ENCODE peak calls at places on chromosomes 16 and 17, in six cellular contexts. One of them, this sample, is unnamed.

GRCh38 chr17:73165616-73166404 is 1.0 kb downstream of the SSTR2 start:
- DNase-seq in SK-N-SH: peak; percentile 75
- DNase-seq in K562: no peak
- DNase-seq in stomach: no peak
- DNase-seq in GM23338: peak; percentile 50
- DNase-seq in HCT116: no peak
- DNase-seq in this sample: no peak

GRCh38 chr17:79619636-79620206 is 8.9 kb upstream of the RBFOX3 start:
- DNase-seq in SK-N-SH: peak; percentile 29
- DNase-seq in K562: no peak
- DNase-seq in stomach: no peak
- DNase-seq in GM23338: no peak
- DNase-seq in HCT116: no peak
- DNase-seq in this sample: peak; percentile 23

GRCh38 chr16:21026846-21027245 is 123.8 kb downstream of the DNAH3 start:
- DNase-seq in SK-N-SH: no peak
- DNase-seq in K562: no peak
- DNase-seq in stomach: no peak
- DNase-seq in GM23338: no peak
- DNase-seq in HCT116: no peak
- DNase-seq in this sample: no peak

GRCh38 chr17:47913050-47913449 is 17.0 kb downstream of the SP2 start:
- DNase-seq in SK-N-SH: no peak
- DNase-seq in K562: no peak
- DNase-seq in stomach: no peak
- DNase-seq in GM23338: no peak
- DNase-seq in HCT116: no peak
- DNase-seq in this sample: no peak

GRCh38 chr16:80993293-80993691 is 13.4 kb downstream of the CMC2 start:
- DNase-seq in SK-N-SH: no peak
- DNase-seq in K562: no peak
- DNase-seq in stomach: peak; percentile 47
- DNase-seq in GM23338: no peak
- DNase-seq in HCT116: no peak
- DNase-seq in this sample: no peak

GRCh38 chr16:3902731-3903130 is 22.2 kb upstream of the CREBBP start:
- DNase-seq in SK-N-SH: no peak
- DNase-seq in K562: no peak
- DNase-seq in stomach: no peak
- DNase-seq in GM23338: no peak
- DNase-seq in HCT116: no peak
- DNase-seq in this sample: peak; percentile 20

GRCh38 chr17:80805032-80805751 is 186.4 kb upstream of the CHMP6 start:
- DNase-seq in SK-N-SH: no peak
- DNase-seq in K562: no peak
- DNase-seq in stomach: no peak
- DNase-seq in GM23338: no peak
- DNase-seq in HCT116: no peak
- DNase-seq in this sample: no peak

GRCh38 chr16:89412811-89413210 is 77.5 kb downstream of the ANKRD11 start:
- DNase-seq in SK-N-SH: peak; percentile 61
- DNase-seq in K562: peak; percentile 63
- DNase-seq in stomach: no peak
- DNase-seq in GM23338: peak; percentile 55
- DNase-seq in HCT116: no peak
- DNase-seq in this sample: no peak

GRCh38 chr16:57194512-57194911 is 8.4 kb downstream of the RSPRY1 start:
- DNase-seq in SK-N-SH: peak; percentile 25
- DNase-seq in K562: no peak
- DNase-seq in stomach: no peak
- DNase-seq in GM23338: no peak
- DNase-seq in HCT116: peak; percentile 54
- DNase-seq in this sample: no peak

GRCh38 chr17:73309727-73310555 is 1.9 kb downstream of the CDC42EP4 start:
- DNase-seq in SK-N-SH: peak; percentile 54
- DNase-seq in K562: no peak
- DNase-seq in stomach: peak; percentile 78
- DNase-seq in GM23338: peak; percentile 39
- DNase-seq in HCT116: no peak
- DNase-seq in this sample: no peak

GRCh38 chr16:55759983-55760664 is 72.8 kb downstream of the CES1 start:
- DNase-seq in SK-N-SH: no peak
- DNase-seq in K562: no peak
- DNase-seq in stomach: no peak
- DNase-seq in GM23338: peak; percentile 87
- DNase-seq in HCT116: no peak
- DNase-seq in this sample: no peak

GRCh38 chr16:58306327-58306726 is 11.5 kb upstream of the PRSS54 start:
- DNase-seq in SK-N-SH: no peak
- DNase-seq in K562: no peak
- DNase-seq in stomach: peak; percentile 56
- DNase-seq in GM23338: peak; percentile 48
- DNase-seq in HCT116: peak; percentile 26
- DNase-seq in this sample: no peak

GRCh38 chr16:84367750-84368320 is 503 bp upstream of the ATP2C2 start:
- DNase-seq in SK-N-SH: no peak
- DNase-seq in K562: no peak
- DNase-seq in stomach: peak; percentile 44
- DNase-seq in GM23338: peak; percentile 72
- DNase-seq in HCT116: no peak
- DNase-seq in this sample: peak; percentile 77

GRCh38 chr17:58323420-58324408 is 4.9 kb downstream of the TSPOAP1 start:
- DNase-seq in SK-N-SH: no peak
- DNase-seq in K562: no peak
- DNase-seq in stomach: no peak
- DNase-seq in GM23338: no peak
- DNase-seq in HCT116: no peak
- DNase-seq in this sample: peak; percentile 68

GRCh38 chr17:56593073-56593740 is at the start of gene NOG:
- DNase-seq in SK-N-SH: peak; percentile 86
- DNase-seq in K562: peak; percentile 18
- DNase-seq in stomach: no peak
- DNase-seq in GM23338: peak; percentile 81
- DNase-seq in HCT116: no peak
- DNase-seq in this sample: peak; percentile 78

GRCh38 chr17:14902803-14903202 is 362.3 kb downstream of the PMP22 start:
- DNase-seq in SK-N-SH: no peak
- DNase-seq in K562: no peak
- DNase-seq in stomach: no peak
- DNase-seq in GM23338: no peak
- DNase-seq in HCT116: no peak
- DNase-seq in this sample: no peak

GRCh38 chr17:40836020-40836419 is 13.6 kb upstream of the KRT10 start:
- DNase-seq in SK-N-SH: no peak
- DNase-seq in K562: no peak
- DNase-seq in stomach: no peak
- DNase-seq in GM23338: no peak
- DNase-seq in HCT116: no peak
- DNase-seq in this sample: no peak

GRCh38 chr16:24189941-24190340 is 66.2 kb upstream of the CACNG3 start:
- DNase-seq in SK-N-SH: no peak
- DNase-seq in K562: no peak
- DNase-seq in stomach: no peak
- DNase-seq in GM23338: no peak
- DNase-seq in HCT116: no peak
- DNase-seq in this sample: no peak

GRCh38 chr16:75222271-75222783 is 3.5 kb downstream of the CTRB1 start:
- DNase-seq in SK-N-SH: no peak
- DNase-seq in K562: no peak
- DNase-seq in stomach: no peak
- DNase-seq in GM23338: peak; percentile 25
- DNase-seq in HCT116: no peak
- DNase-seq in this sample: peak; percentile 55

GRCh38 chr16:58863042-58863441 is 128.9 kb upstream of the GOT2 start:
- DNase-seq in SK-N-SH: no peak
- DNase-seq in K562: no peak
- DNase-seq in stomach: no peak
- DNase-seq in GM23338: peak; percentile 17
- DNase-seq in HCT116: no peak
- DNase-seq in this sample: no peak

GRCh38 chr16:25210758-25211157 is 6.0 kb upstream of the AQP8 start:
- DNase-seq in SK-N-SH: no peak
- DNase-seq in K562: peak; percentile 54
- DNase-seq in stomach: no peak
- DNase-seq in GM23338: no peak
- DNase-seq in HCT116: no peak
- DNase-seq in this sample: no peak

GRCh38 chr16:24977673-24978065 is 37.5 kb downstream of the ARHGAP17 start:
- DNase-seq in SK-N-SH: no peak
- DNase-seq in K562: no peak
- DNase-seq in stomach: no peak
- DNase-seq in GM23338: peak; percentile 38
- DNase-seq in HCT116: no peak
- DNase-seq in this sample: no peak

GRCh38 chr17:18971801-18972200 is 19.8 kb downstream of the SLC5A10 start:
- DNase-seq in SK-N-SH: no peak
- DNase-seq in K562: no peak
- DNase-seq in stomach: no peak
- DNase-seq in GM23338: no peak
- DNase-seq in HCT116: no peak
- DNase-seq in this sample: no peak

GRCh38 chr17:27281438-27281837 is 12.5 kb upstream of the WSB1 start:
- DNase-seq in SK-N-SH: no peak
- DNase-seq in K562: no peak
- DNase-seq in stomach: no peak
- DNase-seq in GM23338: no peak
- DNase-seq in HCT116: no peak
- DNase-seq in this sample: no peak

GRCh38 chr16:88433632-88434352 is 19.3 kb upstream of the ZFPM1 start:
- DNase-seq in SK-N-SH: no peak
- DNase-seq in K562: no peak
- DNase-seq in stomach: no peak
- DNase-seq in GM23338: no peak
- DNase-seq in HCT116: no peak
- DNase-seq in this sample: no peak

DNA sequence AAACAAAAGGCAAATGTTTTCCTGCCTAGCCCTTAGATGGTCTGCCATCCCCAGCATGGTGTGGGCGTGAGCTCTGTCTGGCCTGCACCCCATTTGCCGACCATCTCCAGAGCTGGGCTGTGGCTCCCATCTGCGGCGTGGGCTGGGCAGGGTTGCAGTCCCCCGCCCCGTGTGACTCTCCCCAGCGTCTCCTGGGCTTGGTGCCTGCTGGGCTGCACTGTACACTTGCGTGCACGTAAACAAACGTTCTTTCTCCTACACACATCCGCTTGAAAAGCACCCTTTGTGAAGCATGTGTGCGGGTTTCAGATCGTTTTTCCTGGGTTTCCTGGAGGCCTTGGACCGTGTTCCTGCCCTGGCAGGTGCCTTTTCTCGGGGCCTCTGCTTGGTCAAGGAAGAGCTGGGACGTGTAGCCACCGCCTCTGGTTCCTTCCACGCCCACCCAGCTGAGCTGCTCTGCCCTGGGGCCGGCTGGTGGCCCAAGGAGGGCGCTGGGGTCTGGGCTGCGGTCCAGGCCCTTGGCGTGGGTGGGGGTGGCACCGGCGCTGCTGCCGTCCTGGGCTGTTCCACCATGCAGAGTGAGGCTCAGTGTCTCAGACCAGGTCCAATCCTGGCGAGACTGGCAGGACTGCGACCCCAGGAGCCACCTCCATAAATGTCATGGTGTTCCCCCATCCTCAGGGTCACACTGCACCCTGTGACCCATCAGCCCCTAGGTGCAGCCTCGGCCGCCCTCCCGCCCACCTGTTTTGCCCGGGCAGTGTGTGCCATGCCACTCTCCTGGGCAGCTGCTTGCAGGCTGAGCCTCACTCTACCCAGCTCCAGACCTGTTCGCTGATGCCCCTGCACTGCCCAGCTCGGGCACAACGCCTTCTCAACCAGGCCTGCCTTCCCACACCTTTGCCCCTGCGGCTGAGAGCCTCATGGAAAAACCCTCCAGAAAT is 9.9 kb upstream of the BAIAP3 start:
- DNase-seq in SK-N-SH: no peak
- DNase-seq in K562: no peak
- DNase-seq in stomach: no peak
- DNase-seq in GM23338: no peak
- DNase-seq in HCT116: no peak
- DNase-seq in this sample: no peak
- TF ChIP-seq POLR2AphosphoS5 in SK-N-SH: no peak
- TF ChIP-seq POLR2AphosphoS5 in K562: no peak
- TF ChIP-seq POLR2AphosphoS5 in stomach: no peak
- TF ChIP-seq POLR2AphosphoS5 in GM23338: no peak
- TF ChIP-seq POLR2AphosphoS5 in HCT116: no peak
- TF ChIP-seq POLR2AphosphoS5 in this sample: peak; percentile 34

DNA sequence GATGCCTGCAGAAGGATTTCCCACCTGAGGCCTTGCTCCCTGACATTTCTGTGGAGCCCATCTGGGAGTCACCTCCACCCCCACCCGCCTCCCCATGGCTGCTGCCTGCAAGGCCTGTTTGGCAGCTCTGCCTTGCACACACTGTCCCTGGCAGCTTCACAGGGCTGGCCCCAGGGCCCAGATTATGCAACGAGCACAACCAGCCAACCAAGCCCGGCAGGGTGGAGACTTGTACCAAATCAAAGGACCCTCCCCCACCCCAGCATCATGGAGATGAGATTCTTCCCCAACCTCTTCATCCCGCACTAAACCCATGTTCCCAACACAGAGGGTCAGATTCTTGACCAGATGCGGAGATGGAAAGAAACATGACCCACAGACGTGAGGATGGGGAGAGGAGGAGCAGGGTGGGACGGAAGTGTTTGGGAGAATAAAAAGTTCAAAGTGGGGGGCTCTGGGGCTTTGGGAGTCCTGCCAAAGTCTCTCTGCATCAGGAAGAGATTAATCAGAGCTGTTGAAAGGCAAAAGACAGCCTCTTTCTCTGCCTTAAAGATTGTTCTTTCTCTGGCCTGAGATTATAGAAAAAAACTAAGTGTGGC is 3.8 kb downstream of the SMARCD2 start:
- DNase-seq in SK-N-SH: no peak
- DNase-seq in K562: no peak
- DNase-seq in stomach: peak; percentile 94
- DNase-seq in GM23338: peak; percentile 47
- DNase-seq in HCT116: no peak
- DNase-seq in this sample: peak; percentile 75
- TF ChIP-seq POLR2AphosphoS5 in SK-N-SH: no peak
- TF ChIP-seq POLR2AphosphoS5 in K562: no peak
- TF ChIP-seq POLR2AphosphoS5 in stomach: peak; percentile 79
- TF ChIP-seq POLR2AphosphoS5 in GM23338: no peak
- TF ChIP-seq POLR2AphosphoS5 in HCT116: no peak
- TF ChIP-seq POLR2AphosphoS5 in this sample: peak; percentile 66

GRCh38 chr17:69679839-69680238 is 265.3 kb downstream of the MAP2K6 start:
- DNase-seq in SK-N-SH: no peak
- DNase-seq in K562: no peak
- DNase-seq in stomach: no peak
- DNase-seq in GM23338: no peak
- DNase-seq in HCT116: no peak
- DNase-seq in this sample: no peak
- TF ChIP-seq POLR2AphosphoS5 in SK-N-SH: no peak
- TF ChIP-seq POLR2AphosphoS5 in K562: no peak
- TF ChIP-seq POLR2AphosphoS5 in stomach: no peak
- TF ChIP-seq POLR2AphosphoS5 in GM23338: no peak
- TF ChIP-seq POLR2AphosphoS5 in HCT116: no peak
- TF ChIP-seq POLR2AphosphoS5 in this sample: no peak

DNA sequence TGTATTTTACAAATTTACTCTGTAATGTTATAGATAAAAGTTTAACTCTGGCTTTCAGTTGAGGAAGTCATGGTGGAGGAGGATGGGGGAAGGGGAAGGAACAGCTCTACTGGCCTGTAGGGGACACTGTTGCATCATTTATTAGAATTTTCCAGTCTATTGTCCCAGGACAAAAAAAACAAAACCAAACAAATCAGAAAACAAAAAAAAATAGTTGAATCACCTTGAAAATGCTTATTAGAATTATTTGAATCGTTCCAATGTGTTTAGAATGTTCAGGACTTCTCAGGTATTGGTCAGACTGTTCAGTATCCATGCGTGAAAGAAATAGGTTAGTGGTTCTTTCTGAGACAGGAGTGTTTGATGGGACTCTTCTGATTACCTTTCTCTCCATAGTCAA is 242.0 kb downstream of the FTO start:
- DNase-seq in SK-N-SH: peak; percentile 22
- DNase-seq in K562: peak; percentile 39
- DNase-seq in stomach: no peak
- DNase-seq in GM23338: peak; percentile 67
- DNase-seq in HCT116: peak; percentile 8
- DNase-seq in this sample: no peak
- TF ChIP-seq POLR2AphosphoS5 in SK-N-SH: no peak
- TF ChIP-seq POLR2AphosphoS5 in K562: no peak
- TF ChIP-seq POLR2AphosphoS5 in stomach: no peak
- TF ChIP-seq POLR2AphosphoS5 in GM23338: no peak
- TF ChIP-seq POLR2AphosphoS5 in HCT116: no peak
- TF ChIP-seq POLR2AphosphoS5 in this sample: no peak

This sample was measured in spleen.